ENCODE peak calls at places on chromosomes 6 and 20, in six cellular contexts. Z, T, H, K, D and J are unnamed samples. For H3K4me1, the result is how much of the 10 kb centered on the place peaks cover.

GRCh38 chr6:30826961-30827342 is 57.4 kb upstream of the DDR1 start:
- DNase-seq in Z (no peak), T (no peak), H (peak), K (no peak), D (no peak), J (no peak)

GRCh38 chr6:34196116-34196832 is 40.4 kb upstream of the HMGA1 start:
- DNase-seq in Z (peak), T (peak), H (peak), K (peak), D (peak), J (peak)

GRCh38 chr20:2298116-2298515 is 2.3 kb downstream of the TGM3 start:
- DNase-seq in Z (no peak), T (no peak), H (no peak), K (no peak), D (no peak), J (no peak)

GRCh38 chr20:62822788-62823651 is 6.2 kb downstream of the COL9A3 start:
- DNase-seq in Z (no peak), T (peak), H (no peak), K (no peak), D (peak), J (no peak)

GRCh38 chr6:3888153-3888957 is 39.2 kb downstream of the FAM50B start:
- DNase-seq in Z (peak), T (no peak), H (peak), K (no peak), D (no peak), J (no peak)

GRCh38 chr6:165308926-165309731 is at the start of gene C6orf118:
- DNase-seq in Z (no peak), T (no peak), H (peak), K (peak), D (peak), J (no peak)

GRCh38 chr6:42010185-42010872 is 40.0 kb upstream of the TAF8 start:
- DNase-seq in Z (no peak), T (no peak), H (no peak), K (no peak), D (peak), J (no peak)

GRCh38 chr6:32867022-32867477 is 13.1 kb downstream of the PSMB9 start:
- DNase-seq in Z (no peak), T (no peak), H (no peak), K (no peak), D (no peak), J (no peak)

GRCh38 chr6:2764610-2765165 is 505 bp upstream of the WRNIP1 start:
- DNase-seq in Z (peak), T (no peak), H (peak), K (peak), D (peak), J (peak)

GRCh38 chr20:48492188-48493070 is 335.4 kb downstream of the PREX1 start:
- DNase-seq in Z (no peak), T (no peak), H (no peak), K (no peak), D (no peak), J (no peak)

GRCh38 chr6:13331516-13332348 is 3.4 kb upstream of the TBC1D7 start:
- DNase-seq in Z (no peak), T (peak), H (no peak), K (no peak), D (no peak), J (no peak)

GRCh38 chr6:35259946-35260626 is 551 bp downstream of the ZNF76 start:
- DNase-seq in Z (peak), T (peak), H (peak), K (peak), D (peak), J (peak)

GRCh38 chr6:35359744-35360348 is 17.5 kb downstream of the PPARD start:
- DNase-seq in Z (no peak), T (no peak), H (no peak), K (peak), D (peak), J (no peak)

GRCh38 chr6:140566706-140567330 is 1192.4 kb upstream of the CITED2 start:
- DNase-seq in Z (no peak), T (no peak), H (no peak), K (no peak), D (no peak), J (no peak)

GRCh38 chr6:75116946-75117345 is 88.9 kb downstream of the COL12A1 start:
- DNase-seq in Z (no peak), T (no peak), H (no peak), K (no peak), D (no peak), J (no peak)

GRCh38 chr20:11553603-11554002 is 364.1 kb upstream of the BTBD3 start:
- DNase-seq in Z (no peak), T (no peak), H (no peak), K (no peak), D (no peak), J (no peak)

GRCh38 chr6:11912420-11912819 is 99.7 kb upstream of the HIVEP1 start:
- DNase-seq in Z (no peak), T (no peak), H (no peak), K (no peak), D (no peak), J (no peak)

GRCh38 chr6:160036790-160037206 is 67.9 kb downstream of the IGF2R start:
- DNase-seq in Z (peak), T (no peak), H (no peak), K (no peak), D (peak), J (no peak)

GRCh38 chr6:28771401-28772267 is 152.2 kb downstream of the TRIM27 start:
- DNase-seq in Z (no peak), T (no peak), H (no peak), K (no peak), D (no peak), J (no peak)

GRCh38 chr20:48405909-48406308 is 421.9 kb downstream of the PREX1 start:
- DNase-seq in Z (no peak), T (no peak), H (no peak), K (no peak), D (no peak), J (no peak)

GRCh38 chr6:67888546-67888885 is 746.6 kb upstream of the ADGRB3 start:
- DNase-seq in Z (no peak), T (no peak), H (no peak), K (no peak), D (no peak), J (no peak)

GRCh38 chr20:14991023-14991422 is 653.6 kb upstream of the FLRT3 start:
- DNase-seq in Z (no peak), T (no peak), H (no peak), K (no peak), D (no peak), J (no peak)

GRCh38 chr6:16533721-16534136 is 227.5 kb downstream of the ATXN1 start:
- DNase-seq in Z (no peak), T (no peak), H (no peak), K (no peak), D (no peak), J (no peak)

GRCh38 chr6:158605266-158605878 is 39.2 kb downstream of the DYNLT1 start:
- DNase-seq in Z (peak), T (peak), H (no peak), K (no peak), D (peak), J (peak)

GRCh38 chr6:31180500-31180899 is 10.0 kb upstream of the POU5F1 start:
- DNase-seq in Z (peak), T (no peak), H (peak), K (peak), D (peak), J (peak)

GRCh38 chr6:43604174-43604573 is 24.9 kb downstream of the GTPBP2 start:
- DNase-seq in Z (no peak), T (no peak), H (no peak), K (no peak), D (no peak), J (no peak)

GRCh38 chr6:163369122-163369521 is 45.4 kb upstream of the QKI start:
- DNase-seq in Z (no peak), T (no peak), H (no peak), K (no peak), D (no peak), J (no peak)

GRCh38 chr20:32354592-32355416 is 3.3 kb upstream of the ASXL1 start:
- DNase-seq in Z (no peak), T (no peak), H (no peak), K (no peak), D (peak), J (no peak)

GRCh38 chr20:38229376-38230252 is 30.9 kb downstream of the KIAA1755 start:
- DNase-seq in Z (no peak), T (no peak), H (no peak), K (peak), D (no peak), J (no peak)

GRCh38 chr6:115766745-115767462 is 293.8 kb downstream of the FRK start:
- DNase-seq in Z (no peak), T (no peak), H (no peak), K (no peak), D (no peak), J (no peak)

GRCh38 chr6:7819641-7820040 is 90.9 kb downstream of the TXNDC5 start:
- DNase-seq in Z (no peak), T (no peak), H (no peak), K (no peak), D (no peak), J (no peak)

GRCh38 chr20:54075322-54075721 is 4.9 kb upstream of the BCAS1 start:
- DNase-seq in Z (no peak), T (no peak), H (no peak), K (no peak), D (no peak), J (no peak)

GRCh38 chr6:110683236-110683635 is 132.0 kb downstream of the CDK19 start:
- DNase-seq in Z (no peak), T (no peak), H (no peak), K (no peak), D (no peak), J (no peak)

GRCh38 chr6:3616565-3617176 is 134.8 kb downstream of the PXDC1 start:
- DNase-seq in Z (no peak), T (no peak), H (no peak), K (no peak), D (peak), J (no peak)

GRCh38 chr6:50965495-50965894 is 146.8 kb downstream of the TFAP2B start:
- DNase-seq in Z (no peak), T (no peak), H (no peak), K (no peak), D (no peak), J (no peak)

GRCh38 chr6:52966101-52966500 is 29.0 kb downstream of the GSTA4 start:
- DNase-seq in Z (no peak), T (no peak), H (no peak), K (no peak), D (no peak), J (no peak)

GRCh38 chr6:52969297-52969696 is 25.8 kb downstream of the GSTA4 start:
- DNase-seq in Z (no peak), T (no peak), H (no peak), K (no peak), D (no peak), J (no peak)

GRCh38 chr6:52962701-52963100 is 32.4 kb downstream of the GSTA4 start:
- DNase-seq in Z (no peak), T (no peak), H (no peak), K (no peak), D (no peak), J (no peak)

GRCh38 chr6:52958546-52959255 is 36.4 kb downstream of the GSTA4 start:
- DNase-seq in Z (no peak), T (no peak), H (no peak), K (no peak), D (no peak), J (no peak)

DNA sequence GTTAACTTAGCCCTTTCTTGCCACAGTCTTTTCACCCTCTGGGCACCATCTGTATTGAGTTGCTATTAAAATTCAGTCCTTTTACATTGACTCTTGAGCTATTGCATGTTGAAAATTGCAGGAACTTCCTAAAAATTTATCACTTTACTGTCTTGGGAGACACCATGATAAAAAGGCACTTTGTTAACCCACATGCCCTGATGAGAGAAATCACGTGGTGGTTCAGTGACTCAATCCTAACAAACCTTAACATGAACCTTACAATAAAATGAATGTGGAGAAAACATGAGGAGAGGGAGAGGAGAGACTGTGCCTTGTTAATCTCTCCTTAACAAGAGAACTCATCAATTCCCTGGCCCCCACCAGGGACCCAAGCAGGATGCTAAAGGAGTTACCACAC is 30.8 kb downstream of the GSTA4 start:
- DNase-seq in Z (no peak), T (no peak), H (no peak), K (no peak), D (no peak), J (no peak)
- H3K27ac ChIP-seq in Z (no peak), T (no peak), H (no peak), K (no peak), D (no peak), J (no peak)

DNA sequence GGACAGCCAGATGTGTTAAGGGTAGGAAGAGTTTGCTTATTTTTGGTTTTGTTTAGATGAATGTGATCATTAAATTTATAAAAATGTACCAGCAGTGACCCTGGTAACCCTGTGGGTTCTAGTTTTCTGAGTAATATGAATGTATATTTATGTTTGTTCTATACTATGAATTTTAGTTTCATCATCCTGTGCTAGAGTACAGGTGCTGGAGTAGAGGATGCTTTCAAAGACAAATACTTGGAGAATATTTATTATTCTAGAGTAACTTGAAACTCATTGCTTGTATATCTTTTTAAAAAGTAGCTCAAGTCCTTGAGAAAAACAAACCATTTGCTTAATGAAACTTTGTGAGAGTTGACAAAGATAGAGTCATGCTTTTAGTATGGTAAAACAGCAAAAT is 7.8 kb downstream of the LRRC1 start:
- DNase-seq in Z (no peak), T (no peak), H (no peak), K (no peak), D (no peak), J (no peak)
- H3K4me1 ChIP-seq in Z (under half), T (under half), H (under half), K (half or more), D (under half), J (under half)

GRCh38 chr20:41395669-41396664 is 29.3 kb upstream of the EMILIN3 start:
- DNase-seq in Z (no peak), T (no peak), H (no peak), K (no peak), D (no peak), J (no peak)
- H3K27ac ChIP-seq in Z (peak), T (no peak), H (no peak), K (peak), D (no peak), J (no peak)

DNA sequence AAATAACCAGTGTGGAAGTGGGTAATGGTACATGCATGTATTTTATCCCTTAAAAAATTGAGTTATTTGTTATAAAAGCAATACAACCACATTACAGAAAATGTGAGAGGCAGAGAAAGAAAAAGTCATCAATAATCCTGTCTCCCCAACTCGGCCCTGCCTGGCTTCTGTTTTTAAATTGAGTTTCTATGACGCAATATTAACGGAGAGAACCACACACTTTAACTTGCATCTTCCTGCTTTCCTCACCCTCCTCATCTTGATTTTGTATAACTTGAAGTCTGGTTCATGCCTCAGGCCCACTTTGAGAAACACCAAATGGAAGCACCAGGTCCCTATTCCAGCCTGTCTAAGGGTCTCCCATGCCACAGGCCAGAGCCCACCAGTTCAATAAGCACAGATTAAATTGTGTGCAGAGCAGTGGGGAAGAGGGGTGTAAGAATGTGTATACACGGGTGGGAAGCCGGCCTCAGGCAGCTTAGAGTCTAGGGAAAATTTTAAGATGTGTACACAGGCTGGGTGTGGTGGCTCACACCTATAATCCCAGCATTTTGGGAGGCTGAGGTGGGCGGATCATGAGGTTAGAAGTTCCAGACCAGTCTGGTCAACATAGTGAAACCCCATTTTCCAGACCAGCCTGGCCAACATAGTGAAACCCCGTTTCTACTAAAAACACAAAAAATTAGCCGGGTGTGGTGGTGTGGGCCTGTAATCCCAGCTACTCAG is 15.9 kb downstream of the KCNK5 start:
- DNase-seq in Z (no peak), T (no peak), H (no peak), K (no peak), D (no peak), J (no peak)
- H3K4me1 ChIP-seq in Z (under half), T (under half), H (under half), K (under half), D (under half), J (under half)

DNA sequence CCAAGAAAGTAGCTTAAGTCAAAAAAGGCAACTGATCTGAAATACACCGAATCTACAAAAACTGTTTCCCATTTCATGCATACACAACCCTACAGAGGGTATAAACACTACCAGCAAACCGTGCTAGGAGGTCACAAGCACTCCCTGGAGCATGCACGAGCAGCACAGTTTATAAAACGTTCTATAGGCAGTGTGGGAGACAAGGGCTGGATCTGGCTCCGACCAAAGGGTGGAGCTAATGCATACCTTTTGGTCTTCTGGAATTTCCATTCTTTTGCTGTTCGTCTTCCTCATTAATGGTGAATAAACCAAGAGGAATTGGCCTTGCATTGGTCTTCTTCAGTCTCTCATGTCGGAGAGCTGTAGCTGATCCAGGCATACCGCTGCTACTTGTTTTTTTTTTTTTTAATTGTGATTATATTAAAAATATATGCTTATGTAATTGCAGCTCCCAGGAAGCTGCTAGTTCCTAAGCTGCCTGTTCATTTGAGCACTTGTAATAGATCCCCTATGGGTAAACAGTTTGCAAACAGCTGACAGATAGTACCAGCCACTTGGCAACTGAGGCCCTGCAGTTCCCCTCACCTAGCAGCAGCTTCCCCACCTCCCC is 24.5 kb downstream of the MAP7 start:
- DNase-seq in Z (no peak), T (no peak), H (no peak), K (no peak), D (no peak), J (no peak)
- H3K27ac ChIP-seq in Z (no peak), T (no peak), H (no peak), K (no peak), D (no peak), J (no peak)

GRCh38 chr20:35730583-35731468 is 11.2 kb downstream of the RBM39 start:
- DNase-seq in Z (no peak), T (no peak), H (no peak), K (no peak), D (no peak), J (no peak)

GRCh38 chr20:35731469-35731788 is 10.6 kb downstream of the RBM39 start:
- DNase-seq in Z (no peak), T (no peak), H (no peak), K (no peak), D (no peak), J (no peak)

GRCh38 chr20:35732644-35732982 is 9.4 kb downstream of the RBM39 start:
- DNase-seq in Z (no peak), T (no peak), H (no peak), K (no peak), D (no peak), J (no peak)

GRCh38 chr20:35729836-35730582 is 12.1 kb downstream of the RBM39 start:
- DNase-seq in Z (no peak), T (no peak), H (no peak), K (no peak), D (no peak), J (no peak)

GRCh38 chr20:35731862-35732643 is 10.0 kb downstream of the RBM39 start:
- DNase-seq in Z (no peak), T (no peak), H (no peak), K (no peak), D (no peak), J (no peak)
- H3K4me1 ChIP-seq in Z (under half), T (under half), H (half or more), K (half or more), D (half or more), J (under half)